ENCODE peak calls at places on chromosomes 5 and 9, in nine cellular contexts. R, L, F, T, Z, D, X, C and B are unnamed samples. For H3K9me3, the result is how much of the 10 kb centered on the place peaks cover.

GRCh38 chr9:108060165-108060564 is 570.6 kb upstream of the KLF4 start:
- DNase-seq in Z (no peak), R (no peak), X (no peak), L (no peak), T (no peak), F (no peak), C (no peak), D (no peak), B (no peak)

GRCh38 chr5:82312373-82312856 is 34.3 kb upstream of the RPS23 start:
- DNase-seq in Z (peak), F (peak), X (peak), L (no peak), T (peak), R (peak), D (no peak), C (peak), B (peak)

GRCh38 chr5:134492568-134492967 is 32.9 kb upstream of the JADE2 start:
- DNase-seq in D (no peak), L (no peak), T (no peak), Z (no peak), F (no peak), R (no peak), C (no peak), X (no peak), B (no peak)

GRCh38 chr5:73030531-73030930 is 74.7 kb downstream of the FCHO2 start:
- DNase-seq in L (no peak), X (no peak), T (no peak), C (no peak), F (no peak), R (no peak), D (no peak), Z (no peak), B (no peak)

GRCh38 chr5:134477462-134478245 is 47.8 kb upstream of the JADE2 start:
- DNase-seq in F (no peak), T (no peak), L (no peak), Z (no peak), X (no peak), D (no peak), C (no peak), R (no peak), B (no peak)

GRCh38 chr5:67095346-67095871 is 101.2 kb downstream of the CD180 start:
- DNase-seq in C (no peak), L (no peak), R (peak), X (peak), F (no peak), D (no peak), T (peak), Z (no peak), B (peak)

GRCh38 chr9:125635888-125636287 is 71.1 kb downstream of the MAPKAP1 start:
- DNase-seq in C (no peak), D (no peak), Z (no peak), R (no peak), T (no peak), L (no peak), F (no peak), X (no peak), B (no peak)

GRCh38 chr5:98168862-98169261 is 604.6 kb upstream of the RGMB start:
- DNase-seq in Z (no peak), X (no peak), T (no peak), C (no peak), R (no peak), L (no peak), F (no peak), D (no peak), B (no peak)

GRCh38 chr5:52481216-52481615 is 306.5 kb upstream of the ITGA1 start:
- DNase-seq in D (no peak), C (no peak), Z (no peak), L (no peak), F (no peak), R (no peak), X (no peak), T (no peak), B (no peak)

GRCh38 chr5:5432020-5432707 is 9.7 kb downstream of the ICE1 start:
- DNase-seq in T (no peak), R (no peak), D (no peak), C (no peak), Z (no peak), L (no peak), F (no peak), X (no peak), B (no peak)

GRCh38 chr9:134205636-134206316 is 41.4 kb upstream of the RNU6ATAC start:
- DNase-seq in Z (no peak), L (no peak), T (no peak), X (no peak), F (no peak), D (no peak), R (peak), C (no peak), B (no peak)

GRCh38 chr5:90549729-90550275 is 8.8 kb upstream of the ADGRV1 start:
- DNase-seq in Z (no peak), L (no peak), T (no peak), F (no peak), R (no peak), C (no peak), D (no peak), X (no peak), B (no peak)

GRCh38 chr5:35098214-35098613 is 50.5 kb upstream of the AGXT2 start:
- DNase-seq in C (no peak), Z (no peak), L (no peak), T (no peak), R (no peak), F (no peak), D (no peak), X (no peak), B (no peak)

GRCh38 chr5:126521130-126521529 is 73.9 kb downstream of the ALDH7A1 start:
- DNase-seq in X (no peak), D (no peak), R (no peak), L (no peak), T (no peak), F (no peak), C (no peak), Z (no peak), B (no peak)

GRCh38 chr9:123687246-123687721 is 242.6 kb downstream of the DENND1A start:
- DNase-seq in T (no peak), C (no peak), L (no peak), X (no peak), D (no peak), Z (no peak), R (no peak), F (no peak), B (peak)

GRCh38 chr9:83062653-83063527 is at the start of gene RASEF:
- DNase-seq in F (no peak), Z (no peak), D (no peak), L (no peak), R (peak), X (peak), T (peak), C (no peak), B (peak)

GRCh38 chr5:72041643-72042042 is 65.6 kb upstream of the MAP1B start:
- DNase-seq in T (no peak), R (no peak), D (no peak), Z (no peak), F (no peak), C (no peak), X (no peak), L (no peak), B (no peak)

GRCh38 chr5:101024299-101024698 is 121.2 kb upstream of the ST8SIA4 start:
- DNase-seq in D (no peak), Z (no peak), X (no peak), T (no peak), R (no peak), F (no peak), C (no peak), L (no peak), B (no peak)
- H3K9me3 ChIP-seq in D (under half), Z (under half), X (under half), T (under half), R (under half), F (under half), C (under half), L (under half), B (under half)

GRCh38 chr5:178439411-178440162 is 150.6 kb downstream of the COL23A1 start:
- DNase-seq in X (no peak), L (no peak), Z (no peak), R (no peak), D (no peak), C (no peak), T (no peak), F (no peak), B (no peak)
- H3K9me3 ChIP-seq in X (under half), L (under half), Z (under half), R (under half), D (under half), C (under half), T (under half), F (under half), B (under half)

GRCh38 chr9:11794984-11795383 is 898.2 kb upstream of the TYRP1 start:
- DNase-seq in L (no peak), X (no peak), F (no peak), Z (no peak), R (no peak), T (no peak), D (no peak), C (no peak), B (no peak)

GRCh38 chr9:11792870-11793269 is 900.3 kb upstream of the TYRP1 start:
- DNase-seq in F (no peak), Z (no peak), D (no peak), C (no peak), R (no peak), L (no peak), X (no peak), T (no peak), B (no peak)
- H3K9me3 ChIP-seq in F (under half), Z (under half), D (under half), C (under half), R (under half), L (under half), X (under half), T (under half), B (under half)

GRCh38 chr9:137952976-137953666 is 75.5 kb downstream of the CACNA1B start:
- DNase-seq in T (no peak), L (no peak), F (no peak), C (no peak), R (no peak), Z (no peak), D (no peak), X (no peak), B (no peak)

GRCh38 chr9:137951597-137952490 is 74.3 kb downstream of the CACNA1B start:
- DNase-seq in X (no peak), C (no peak), Z (no peak), F (no peak), D (no peak), R (no peak), T (no peak), L (no peak), B (no peak)

GRCh38 chr9:137955586-137955985 is 78.0 kb downstream of the CACNA1B start:
- DNase-seq in C (no peak), D (no peak), L (no peak), R (no peak), F (no peak), Z (no peak), X (no peak), T (no peak), B (no peak)

GRCh38 chr9:137955224-137955570 is 77.6 kb downstream of the CACNA1B start:
- DNase-seq in D (no peak), C (no peak), R (no peak), F (no peak), L (no peak), Z (no peak), X (no peak), T (no peak), B (no peak)

GRCh38 chr9:137953683-137954438 is 76.3 kb downstream of the CACNA1B start:
- DNase-seq in X (no peak), R (no peak), T (no peak), F (no peak), C (no peak), D (no peak), L (no peak), Z (no peak), B (no peak)
- H3K9me3 ChIP-seq in X (under half), R (under half), T (under half), F (under half), C (under half), D (under half), L (under half), Z (under half), B (under half)

GRCh38 chr5:94544784-94545318 is 73.6 kb downstream of the KIAA0825 start:
- DNase-seq in D (no peak), X (no peak), F (no peak), L (no peak), T (no peak), Z (no peak), C (no peak), R (no peak), B (no peak)

GRCh38 chr5:94545870-94546625 is 72.4 kb downstream of the KIAA0825 start:
- DNase-seq in D (no peak), C (no peak), X (no peak), F (no peak), Z (no peak), R (no peak), L (no peak), T (no peak), B (no peak)

GRCh38 chr5:94544031-94544650 is 74.3 kb downstream of the KIAA0825 start:
- DNase-seq in T (no peak), D (no peak), Z (no peak), R (no peak), C (no peak), F (no peak), L (no peak), X (no peak), B (no peak)

GRCh38 chr5:94538260-94538659 is 80.1 kb downstream of the KIAA0825 start:
- DNase-seq in Z (no peak), D (no peak), C (no peak), X (no peak), L (no peak), F (no peak), T (no peak), R (no peak), B (no peak)

DNA sequence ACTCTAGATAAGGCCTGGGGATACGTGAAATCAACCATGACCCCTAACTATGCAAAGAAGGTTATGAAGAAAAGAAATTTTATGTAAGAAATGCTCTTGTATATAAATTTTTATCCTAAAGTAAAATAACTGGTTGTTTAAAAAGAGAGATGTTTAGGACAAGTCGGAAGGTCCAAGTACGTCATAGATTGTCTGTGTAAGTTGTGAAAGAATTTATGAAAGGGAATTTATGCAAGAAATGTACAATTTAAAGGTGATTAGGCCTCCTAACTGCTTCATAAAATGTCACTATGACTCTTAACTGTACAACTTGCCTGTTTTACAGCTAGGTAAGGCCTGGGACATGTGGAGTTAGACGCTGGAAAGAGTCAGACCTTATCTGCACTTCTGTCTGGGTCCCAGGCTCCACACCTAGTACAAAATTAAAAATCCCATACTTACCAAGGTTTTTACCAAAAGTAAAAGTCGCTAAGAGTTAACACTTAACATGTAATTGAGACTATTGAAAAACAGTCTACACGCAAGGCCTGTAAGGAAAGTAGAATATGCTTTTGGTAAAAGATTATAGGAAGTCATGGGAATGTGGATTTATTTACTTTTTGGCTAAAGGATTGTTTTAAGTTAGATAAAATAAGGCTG is 77.4 kb downstream of the KIAA0825 start:
- DNase-seq in D (no peak), C (peak), T (no peak), L (no peak), F (no peak), X (no peak), R (no peak), Z (no peak), B (no peak)
- H3K9me3 ChIP-seq in D (under half), C (under half), T (under half), L (under half), F (under half), X (under half), R (under half), Z (under half), B (under half)

GRCh38 chr5:141430332-141431113 is at the start of gene PCDHGA12:
- DNase-seq in F (no peak), X (no peak), R (no peak), Z (no peak), T (no peak), D (no peak), L (no peak), C (peak), B (peak)
- H3K9me3 ChIP-seq in F (under half), X (half or more), R (half or more), Z (under half), T (half or more), D (under half), L (under half), C (under half), B (under half)